ENCODE peak calls at places on chromosomes 13 and 19, in eight cellular contexts. I is heart right ventricle; N is NT2/D1; U is Caco-2; C is OCI-LY7; Q is stomach; Z is naive thymus-derived CD4-positive, alpha-beta T cell; O is cardiac muscle cell. E is an unnamed sample.

GRCh38 chr13:99658266-99658991 is 157.2 kb downstream of the TM9SF2 start:
- DNase-seq in I (peak; percentile 67), N (peak; percentile 71), U (no peak), C (no peak), Q (peak; percentile 65), Z (peak; percentile 71), O (peak; percentile 68), E (peak; percentile 59)

GRCh38 chr13:74026753-74027152 is 107.5 kb downstream of the KLF12 start:
- DNase-seq in I (no peak), N (peak; percentile 74), U (no peak), C (peak; percentile 82), Q (peak; percentile 29), Z (peak; percentile 77), O (peak; percentile 41), E (no peak)

GRCh38 chr13:36332986-36333385 is 13.2 kb downstream of the SPART start:
- DNase-seq in I (no peak), N (no peak), U (no peak), C (no peak), Q (no peak), Z (no peak), O (no peak), E (no peak)

GRCh38 chr13:102721800-102722231 is 27.0 kb upstream of the METTL21C start:
- DNase-seq in I (no peak), N (no peak), U (no peak), C (no peak), Q (no peak), Z (no peak), O (no peak), E (no peak)

GRCh38 chr19:14089412-14089661 is 1.2 kb downstream of the SAMD1 start:
- DNase-seq in I (no peak), N (no peak), U (no peak), C (peak; percentile 80), Q (no peak), Z (no peak), O (no peak), E (peak; percentile 31)

GRCh38 chr19:15137777-15138176 is 30.6 kb downstream of the SYDE1 start:
- DNase-seq in I (no peak), N (no peak), U (no peak), C (no peak), Q (no peak), Z (no peak), O (no peak), E (no peak)

GRCh38 chr13:33471182-33471581 is 185.6 kb upstream of the STARD13 start:
- DNase-seq in I (no peak), N (no peak), U (no peak), C (no peak), Q (no peak), Z (no peak), O (no peak), E (peak; percentile 68)

GRCh38 chr13:69243366-69243765 is 864.3 kb upstream of the ATXN8OS start:
- DNase-seq in I (no peak), N (no peak), U (no peak), C (no peak), Q (no peak), Z (no peak), O (no peak), E (no peak)

GRCh38 chr13:55653497-55653896 is 1487.2 kb upstream of the PRR20A start:
- DNase-seq in I (no peak), N (no peak), U (no peak), C (no peak), Q (no peak), Z (no peak), O (no peak), E (no peak)

GRCh38 chr13:109899748-109900147 is 113.4 kb upstream of the IRS2 start:
- DNase-seq in I (no peak), N (no peak), U (no peak), C (no peak), Q (no peak), Z (no peak), O (no peak), E (no peak)

GRCh38 chr19:36997152-36997842 is 80.9 kb upstream of the ZNF420 start:
- DNase-seq in I (no peak), N (no peak), U (no peak), C (no peak), Q (no peak), Z (no peak), O (no peak), E (no peak)

GRCh38 chr13:76696370-76696769 is 189.8 kb downstream of the KCTD12 start:
- DNase-seq in I (no peak), N (no peak), U (peak; percentile 59), C (no peak), Q (no peak), Z (no peak), O (peak; percentile 34), E (no peak)

GRCh38 chr19:42114412-42114811 is 17.8 kb downstream of the POU2F2 start:
- DNase-seq in I (no peak), N (no peak), U (no peak), C (peak; percentile 96), Q (no peak), Z (no peak), O (no peak), E (peak; percentile 22)

GRCh38 chr19:35162471-35163326 is 8.2 kb downstream of the FXYD5 start:
- DNase-seq in I (no peak), N (no peak), U (no peak), C (no peak), Q (no peak), Z (no peak), O (no peak), E (no peak)

GRCh38 chr19:38635483-38636399 is 11.7 kb upstream of the ACTN4 start:
- DNase-seq in I (no peak), N (no peak), U (no peak), C (no peak), Q (no peak), Z (no peak), O (no peak), E (no peak)

GRCh38 chr13:21970918-21971317 is 300.0 kb downstream of the FGF9 start:
- DNase-seq in I (no peak), N (no peak), U (no peak), C (no peak), Q (no peak), Z (no peak), O (no peak), E (no peak)

GRCh38 chr13:50310734-50311133 is 295.5 kb downstream of the KCNRG start:
- DNase-seq in I (no peak), N (no peak), U (no peak), C (no peak), Q (no peak), Z (no peak), O (no peak), E (no peak)
- H3K36me3 ChIP-seq in I (no peaks in the 10 kb centered on the region), N (no peaks in the 10 kb centered on the region), U (no peaks in the 10 kb centered on the region), C (no peaks in the 10 kb centered on the region), Q (no peaks in the 10 kb centered on the region), Z (no peaks in the 10 kb centered on the region), O (no peaks in the 10 kb centered on the region), E (no peaks in the 10 kb centered on the region)

GRCh38 chr19:7933411-7933810 is 7.5 kb upstream of the CTXN1 start:
- DNase-seq in I (no peak), N (no peak), U (no peak), C (no peak), Q (no peak), Z (no peak), O (no peak), E (no peak)

GRCh38 chr19:7931221-7932061 is 5.5 kb upstream of the CTXN1 start:
- DNase-seq in I (no peak), N (no peak), U (no peak), C (no peak), Q (no peak), Z (no peak), O (no peak), E (no peak)

GRCh38 chr19:7930765-7931164 is 4.8 kb upstream of the CTXN1 start:
- DNase-seq in I (no peak), N (no peak), U (no peak), C (no peak), Q (no peak), Z (no peak), O (no peak), E (no peak)

GRCh38 chr19:7932930-7933300 is 7.0 kb upstream of the CTXN1 start:
- DNase-seq in I (no peak), N (no peak), U (no peak), C (no peak), Q (no peak), Z (no peak), O (no peak), E (no peak)

DNA sequence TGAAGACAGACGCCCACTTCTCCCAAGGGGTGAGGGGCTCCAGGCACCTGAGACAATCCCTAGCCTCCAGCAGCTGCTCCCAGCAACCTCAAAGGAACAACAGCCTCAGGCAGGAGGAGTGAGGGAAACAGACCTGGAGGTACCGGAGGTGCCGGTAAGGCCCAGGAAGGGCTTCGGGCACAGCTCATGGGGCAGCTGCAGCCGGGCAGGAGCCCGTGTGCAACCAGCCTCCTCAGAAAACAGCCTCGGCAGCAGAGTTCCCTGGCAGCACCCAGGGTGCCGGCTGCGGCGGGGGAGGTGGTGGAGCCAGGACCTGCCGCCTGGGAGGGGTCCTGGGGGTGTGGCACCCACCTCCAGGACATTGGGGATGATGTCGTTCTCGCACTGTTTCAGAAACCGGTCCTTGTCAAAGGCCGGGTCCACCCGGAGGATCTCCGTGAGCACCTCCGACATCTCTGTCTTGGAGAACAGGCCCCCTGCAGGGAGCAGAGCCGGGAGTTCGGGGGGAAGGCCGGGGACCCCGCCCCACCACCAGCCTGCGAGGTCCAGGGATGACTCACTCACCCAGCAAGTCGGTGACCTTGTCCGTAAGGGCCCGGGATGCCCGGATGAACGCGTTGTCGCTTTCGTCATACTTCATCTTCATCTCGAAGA is 6.5 kb upstream of the CTXN1 start:
- DNase-seq in I (no peak), N (no peak), U (no peak), C (no peak), Q (no peak), Z (no peak), O (no peak), E (no peak)
- H3K4me1 ChIP-seq in I (peaks cover 20% of the 10 kb centered on the region), N (peaks cover 16% of the 10 kb centered on the region), U (peaks cover 9% of the 10 kb centered on the region), C (no peaks in the 10 kb centered on the region), Q (peaks cover 40% of the 10 kb centered on the region), Z (no peaks in the 10 kb centered on the region), O (no peaks in the 10 kb centered on the region), E (peaks cover 3% of the 10 kb centered on the region)

GRCh38 chr19:18587962-18588610 is 512 bp upstream of the REX1BD start:
- DNase-seq in I (no peak), N (no peak), U (no peak), C (no peak), Q (no peak), Z (no peak), O (no peak), E (no peak)
- H3K4me3 ChIP-seq in I (peak overlapping the region; percentile 91), N (peak overlapping the region; percentile 95), U (peak overlapping the region; percentile 89), C (peak overlapping the region; percentile 68), Q (peak overlapping the region; percentile 87), Z (peak overlapping the region; percentile 72), O (peak overlapping the region; percentile 76), E (peak overlapping the region; percentile 79)

GRCh38 chr19:46357846-46358583 is 11.1 kb downstream of the PPP5C start:
- DNase-seq in I (no peak), N (no peak), U (peak; percentile 3), C (no peak), Q (no peak), Z (no peak), O (no peak), E (no peak)
- H3K36me3 ChIP-seq in I (peaks cover 11% of the 10 kb centered on the region), N (peaks cover 47% of the 10 kb centered on the region), U (peaks cover 11% of the 10 kb centered on the region), C (peaks cover 90% of the 10 kb centered on the region), Q (peaks cover 34% of the 10 kb centered on the region), Z (peaks cover 40% of the 10 kb centered on the region), O (peaks cover 17% of the 10 kb centered on the region), E (peaks cover 46% of the 10 kb centered on the region)

DNA sequence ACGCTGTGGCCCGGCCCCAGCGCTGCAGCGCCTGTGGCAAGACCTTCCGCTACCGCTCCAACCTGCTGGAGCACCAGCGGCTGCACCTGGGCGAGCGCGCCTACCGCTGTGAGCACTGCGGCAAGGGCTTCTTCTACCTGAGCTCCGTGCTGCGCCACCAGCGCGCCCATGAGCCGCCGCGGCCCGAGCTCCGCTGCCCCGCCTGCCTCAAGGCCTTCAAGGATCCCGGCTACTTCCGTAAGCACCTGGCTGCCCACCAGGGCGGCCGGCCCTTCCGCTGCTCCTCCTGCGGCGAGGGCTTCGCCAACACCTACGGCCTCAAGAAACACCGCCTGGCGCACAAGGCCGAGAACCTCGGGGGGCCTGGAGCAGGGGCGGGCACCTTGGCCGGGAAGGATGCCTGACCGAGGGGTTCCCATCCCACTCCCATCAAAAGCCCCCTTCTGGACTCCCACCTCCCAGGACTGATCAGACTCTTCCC is 7.9 kb downstream of the ZNF784 start:
- DNase-seq in I (no peak), N (no peak), U (no peak), C (no peak), Q (no peak), Z (no peak), O (no peak), E (no peak)
- H3K4me1 ChIP-seq in I (peaks cover 15% of the 10 kb centered on the region), N (peaks cover 2% of the 10 kb centered on the region), U (no peaks in the 10 kb centered on the region), C (no peaks in the 10 kb centered on the region), Q (peaks cover 16% of the 10 kb centered on the region), Z (no peaks in the 10 kb centered on the region), O (peaks cover 4% of the 10 kb centered on the region), E (no peaks in the 10 kb centered on the region)